ENCODE peak calls at places on chromosomes 16 and 17, in four cellular contexts. One of them, this sample, is unnamed.

GRCh38 chr17:34386925-34387550 is 24.0 kb upstream of the CCL1 start:
- DNase-seq in NCI-H1930: no peak
- DNase-seq in HCT116: no peak
- DNase-seq in CD8-positive, alpha-beta memory T cell: no peak
- DNase-seq in this sample: no peak

GRCh38 chr17:75102385-75102821 is 7.4 kb upstream of the ARMC7 start:
- DNase-seq in NCI-H1930: no peak
- DNase-seq in HCT116: no peak
- DNase-seq in CD8-positive, alpha-beta memory T cell: no peak
- DNase-seq in this sample: peak

GRCh38 chr17:43720311-43721060 is 38.1 kb downstream of the SOST start:
- DNase-seq in NCI-H1930: peak
- DNase-seq in HCT116: no peak
- DNase-seq in CD8-positive, alpha-beta memory T cell: peak
- DNase-seq in this sample: no peak

GRCh38 chr17:34763727-34764665 is 184.6 kb downstream of the TMEM132E start:
- DNase-seq in NCI-H1930: no peak
- DNase-seq in HCT116: no peak
- DNase-seq in CD8-positive, alpha-beta memory T cell: no peak
- DNase-seq in this sample: no peak

GRCh38 chr16:17227278-17227677 is 243.5 kb downstream of the XYLT1 start:
- DNase-seq in NCI-H1930: no peak
- DNase-seq in HCT116: peak
- DNase-seq in CD8-positive, alpha-beta memory T cell: no peak
- DNase-seq in this sample: no peak

GRCh38 chr17:42928714-42929496 is 28.3 kb downstream of the G6PC1 start:
- DNase-seq in NCI-H1930: peak
- DNase-seq in HCT116: peak
- DNase-seq in CD8-positive, alpha-beta memory T cell: no peak
- DNase-seq in this sample: peak

GRCh38 chr16:47713225-47713595 is 252.1 kb downstream of the PHKB start:
- DNase-seq in NCI-H1930: no peak
- DNase-seq in HCT116: no peak
- DNase-seq in CD8-positive, alpha-beta memory T cell: no peak
- DNase-seq in this sample: no peak

GRCh38 chr17:12231027-12231682 is 210.5 kb downstream of the MAP2K4 start:
- DNase-seq in NCI-H1930: no peak
- DNase-seq in HCT116: no peak
- DNase-seq in CD8-positive, alpha-beta memory T cell: no peak
- DNase-seq in this sample: no peak

GRCh38 chr17:64326030-64326419 is 63.0 kb upstream of the TEX2 start:
- DNase-seq in NCI-H1930: no peak
- DNase-seq in HCT116: no peak
- DNase-seq in CD8-positive, alpha-beta memory T cell: no peak
- DNase-seq in this sample: no peak

GRCh38 chr17:830950-831349 is 48.8 kb downstream of the MRM3 start:
- DNase-seq in NCI-H1930: no peak
- DNase-seq in HCT116: no peak
- DNase-seq in CD8-positive, alpha-beta memory T cell: no peak
- DNase-seq in this sample: no peak

GRCh38 chr16:54957403-54957802 is 26.7 kb downstream of the IRX5 start:
- DNase-seq in NCI-H1930: no peak
- DNase-seq in HCT116: peak
- DNase-seq in CD8-positive, alpha-beta memory T cell: no peak
- DNase-seq in this sample: no peak

GRCh38 chr17:46151762-46152161 is 41.5 kb downstream of the KANSL1 start:
- DNase-seq in NCI-H1930: no peak
- DNase-seq in HCT116: no peak
- DNase-seq in CD8-positive, alpha-beta memory T cell: no peak
- DNase-seq in this sample: no peak

GRCh38 chr16:84607061-84607460 is 10.8 kb downstream of the COTL1 start:
- DNase-seq in NCI-H1930: no peak
- DNase-seq in HCT116: no peak
- DNase-seq in CD8-positive, alpha-beta memory T cell: no peak
- DNase-seq in this sample: no peak

GRCh38 chr16:49617016-49617569 is 238.8 kb downstream of the ZNF423 start:
- DNase-seq in NCI-H1930: no peak
- DNase-seq in HCT116: no peak
- DNase-seq in CD8-positive, alpha-beta memory T cell: no peak
- DNase-seq in this sample: no peak

GRCh38 chr17:78342438-78343098 is 17.3 kb downstream of the SOCS3 start:
- DNase-seq in NCI-H1930: no peak
- DNase-seq in HCT116: peak
- DNase-seq in CD8-positive, alpha-beta memory T cell: no peak
- DNase-seq in this sample: no peak

GRCh38 chr17:56866496-56866895 is 32.5 kb downstream of the DGKE start:
- DNase-seq in NCI-H1930: no peak
- DNase-seq in HCT116: no peak
- DNase-seq in CD8-positive, alpha-beta memory T cell: no peak
- DNase-seq in this sample: no peak

GRCh38 chr16:57507414-57508083 is 21.3 kb upstream of the DOK4 start:
- DNase-seq in NCI-H1930: no peak
- DNase-seq in HCT116: no peak
- DNase-seq in CD8-positive, alpha-beta memory T cell: no peak
- DNase-seq in this sample: peak

GRCh38 chr16:68365167-68365817 is 54.5 kb downstream of the PRMT7 start:
- DNase-seq in NCI-H1930: no peak
- DNase-seq in HCT116: no peak
- DNase-seq in CD8-positive, alpha-beta memory T cell: no peak
- DNase-seq in this sample: no peak

GRCh38 chr16:89146211-89147005 is 25.1 kb upstream of the CDH15 start:
- DNase-seq in NCI-H1930: no peak
- DNase-seq in HCT116: no peak
- DNase-seq in CD8-positive, alpha-beta memory T cell: no peak
- DNase-seq in this sample: no peak

GRCh38 chr16:68790130-68790761 is 53.1 kb upstream of the TANGO6 start:
- DNase-seq in NCI-H1930: no peak
- DNase-seq in HCT116: no peak
- DNase-seq in CD8-positive, alpha-beta memory T cell: no peak
- DNase-seq in this sample: no peak

GRCh38 chr17:9522074-9522473 is 53.5 kb downstream of the STX8 start:
- DNase-seq in NCI-H1930: peak
- DNase-seq in HCT116: no peak
- DNase-seq in CD8-positive, alpha-beta memory T cell: no peak
- DNase-seq in this sample: no peak

GRCh38 chr17:67628580-67629013 is 89.1 kb upstream of the NOL11 start:
- DNase-seq in NCI-H1930: no peak
- DNase-seq in HCT116: no peak
- DNase-seq in CD8-positive, alpha-beta memory T cell: no peak
- DNase-seq in this sample: no peak

GRCh38 chr16:2895813-2896212 is 12.8 kb downstream of the FLYWCH2 start:
- DNase-seq in NCI-H1930: no peak
- DNase-seq in HCT116: no peak
- DNase-seq in CD8-positive, alpha-beta memory T cell: no peak
- DNase-seq in this sample: no peak

GRCh38 chr17:31171711-31172110 is 76.9 kb downstream of the NF1 start:
- DNase-seq in NCI-H1930: no peak
- DNase-seq in HCT116: no peak
- DNase-seq in CD8-positive, alpha-beta memory T cell: no peak
- DNase-seq in this sample: no peak

GRCh38 chr17:39045948-39046679 is 78.9 kb upstream of the FBXO47 start:
- DNase-seq in NCI-H1930: no peak
- DNase-seq in HCT116: no peak
- DNase-seq in CD8-positive, alpha-beta memory T cell: no peak
- DNase-seq in this sample: no peak

This sample was measured in NCI-H1417 treated with DMSO at 0.1 percent for 48 hours.